ENCODE peak calls at places on chromosomes 6 and 20, in four cellular contexts. Q is astrocyte of the spinal cord; H is lung microvascular endothelial cell; J is activated CD4-positive, alpha-beta T cell treated with anti-CD3 and anti-CD28 coated beads, Interleukin-2, amount 50 U/mL, for 24 hours. G is an unnamed sample.

GRCh38 chr20:38275815-38276550 is 15.4 kb upstream of the KIAA1755 start:
- DNase-seq in Q (peak), H (peak), J (no peak), G (no peak)

GRCh38 chr6:40341726-40342125 is 245.4 kb downstream of the LRFN2 start:
- DNase-seq in Q (no peak), H (no peak), J (no peak), G (no peak)

GRCh38 chr20:38353298-38353697 is 7.0 kb downstream of the LBP start:
- DNase-seq in Q (no peak), H (no peak), J (no peak), G (no peak)

GRCh38 chr6:162088091-162088490 is 639.5 kb downstream of the PRKN start:
- DNase-seq in Q (no peak), H (no peak), J (no peak), G (no peak)

GRCh38 chr6:74409447-74409846 is 713.4 kb downstream of the CD109 start:
- DNase-seq in Q (peak), H (peak), J (no peak), G (no peak)

GRCh38 chr6:169253341-169253740 is 305 bp downstream of the THBS2 start:
- DNase-seq in Q (no peak), H (no peak), J (no peak), G (peak)

GRCh38 chr6:133705071-133705470 is 183.8 kb upstream of the TCF21 start:
- DNase-seq in Q (peak), H (no peak), J (no peak), G (no peak)

GRCh38 chr6:131295081-131295480 is 159.8 kb downstream of the AKAP7 start:
- DNase-seq in Q (no peak), H (no peak), J (no peak), G (no peak)

GRCh38 chr6:10939840-10940239 is 53.0 kb downstream of the SYCP2L start:
- DNase-seq in Q (no peak), H (no peak), J (no peak), G (no peak)

GRCh38 chr6:89301586-89302194 is 13.4 kb downstream of the GABRR2 start:
- DNase-seq in Q (no peak), H (no peak), J (no peak), G (no peak)

GRCh38 chr6:111096246-111096645 is 8.9 kb downstream of the SLC16A10 start:
- DNase-seq in Q (no peak), H (no peak), J (peak), G (no peak)